ENCODE peak calls at places on chromosomes 5 and 9, in five cellular contexts. Z, E, V, I and C are unnamed samples.

GRCh38 chr5:65203746-65204145 is 278.0 kb downstream of the ADAMTS6 start:
- DNase-seq in E (peak), I (no peak), V (peak), Z (peak), C (no peak)

GRCh38 chr9:37966443-37967271 is 62.7 kb upstream of the SLC25A51 start:
- DNase-seq in V (no peak), Z (peak), E (no peak), I (no peak), C (no peak)

GRCh38 chr9:121353246-121353975 is 16.6 kb downstream of the STOM start:
- DNase-seq in I (no peak), V (no peak), Z (no peak), E (no peak), C (no peak)

GRCh38 chr9:37678789-37679273 is 28.1 kb downstream of the FRMPD1 start:
- DNase-seq in Z (no peak), E (no peak), I (no peak), V (no peak), C (no peak)

GRCh38 chr5:157709346-157709745 is 21.9 kb upstream of the THG1L start:
- DNase-seq in I (no peak), E (no peak), V (no peak), Z (no peak), C (no peak)

GRCh38 chr5:140806834-140807775 is at the start of gene PCDHA4:
- DNase-seq in Z (no peak), I (no peak), V (peak), E (peak), C (no peak)

GRCh38 chr9:93908591-93909241 is 46.4 kb downstream of the BARX1 start:
- DNase-seq in E (no peak), I (no peak), Z (no peak), V (no peak), C (no peak)

GRCh38 chr5:141420855-141421488 is at the start of gene PCDHGA11:
- DNase-seq in Z (peak), E (peak), I (no peak), V (peak), C (no peak)

GRCh38 chr9:114053246-114054005 is 24.7 kb downstream of the AMBP start:
- DNase-seq in I (no peak), Z (no peak), E (no peak), V (no peak), C (no peak)

GRCh38 chr9:35914307-35914807 is 5.1 kb downstream of the SPAAR start:
- DNase-seq in I (peak), Z (peak), E (peak), V (no peak), C (no peak)

GRCh38 chr5:37721447-37721871 is 118.4 kb downstream of the GDNF start:
- DNase-seq in Z (no peak), V (no peak), I (no peak), E (peak), C (no peak)

GRCh38 chr5:55507574-55507973 is 27.2 kb downstream of the PLPP1 start:
- DNase-seq in Z (no peak), E (no peak), V (no peak), I (no peak), C (no peak)

GRCh38 chr5:191036-191948 is at the start of gene LRRC14B:
- DNase-seq in V (no peak), I (peak), Z (no peak), E (no peak), C (no peak)

GRCh38 chr9:86594724-86595123 is 240.5 kb upstream of the TUT7 start:
- DNase-seq in Z (no peak), V (no peak), I (no peak), E (no peak), C (no peak)

GRCh38 chr9:68949271-68950000 is 64.5 kb downstream of the PRKACG start:
- DNase-seq in E (peak), I (no peak), V (peak), Z (peak), C (no peak)

GRCh38 chr9:98472216-98472615 is 216.8 kb upstream of the TBC1D2 start:
- DNase-seq in I (no peak), E (no peak), V (no peak), Z (peak), C (no peak)

GRCh38 chr9:79242489-79242888 is 329.3 kb upstream of the TLE4 start:
- DNase-seq in Z (no peak), I (no peak), E (no peak), V (no peak), C (no peak)

GRCh38 chr5:41856644-41857491 is 13.4 kb downstream of the OXCT1 start:
- DNase-seq in Z (peak), V (peak), E (peak), I (no peak), C (peak)

GRCh38 chr9:100525563-100525962 is 52.3 kb upstream of the CAVIN4 start:
- DNase-seq in V (no peak), I (no peak), E (no peak), Z (peak), C (no peak)

GRCh38 chr5:95711501-95712346 is 19.4 kb upstream of the RHOBTB3 start:
- DNase-seq in Z (no peak), I (no peak), E (no peak), V (no peak), C (no peak)

GRCh38 chr5:54186912-54187445 is 123.4 kb downstream of the ARL15 start:
- DNase-seq in E (no peak), I (no peak), V (no peak), Z (no peak), C (no peak)

GRCh38 chr5:20972419-20972925 is 984.5 kb upstream of the CDH18 start:
- DNase-seq in V (peak), I (peak), Z (peak), E (no peak), C (no peak)
- TF ChIP-seq CTCF in V (peak), I (no peak), Z (peak), E (no peak), C (no peak)

DNA sequence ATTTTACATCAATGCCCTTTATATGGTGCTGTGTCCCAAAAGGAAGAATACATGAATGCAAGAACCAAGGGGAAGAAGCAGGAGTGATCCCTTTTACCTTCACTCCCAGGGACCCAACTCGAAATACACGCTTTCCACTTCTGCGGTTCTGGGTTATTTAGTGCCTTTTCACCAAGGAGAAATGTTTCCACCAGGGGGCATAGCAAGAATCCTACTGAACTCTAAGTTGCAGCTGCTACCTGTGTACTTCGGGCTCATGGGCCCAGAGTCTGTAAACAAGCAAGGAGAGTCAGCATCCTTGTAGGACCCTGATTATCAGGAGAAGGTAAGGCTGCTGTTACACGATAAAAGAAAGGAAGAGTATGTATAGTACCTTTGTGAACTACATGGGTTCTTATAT is 45.7 kb downstream of the DPYSL3 start:
- DNase-seq in Z (peak), I (no peak), E (peak), V (peak), C (no peak)
- TF ChIP-seq CTCF in Z (peak), I (peak), E (peak), V (peak), C (peak)

GRCh38 chr5:69368458-69369368 is 607 bp downstream of the AK6 start:
- DNase-seq in Z (no peak), I (no peak), E (no peak), V (no peak), C (no peak)

GRCh38 chr5:69369369-69370121 is at the start of the genes AK6, RAD17 and TAF9:
- DNase-seq in I (peak), Z (peak), E (peak), V (peak), C (peak)

GRCh38 chr5:69364414-69364813 is 4.9 kb downstream of the AK6 start:
- DNase-seq in Z (peak), I (no peak), E (peak), V (no peak), C (no peak)

GRCh38 chr5:69364850-69365249 is 4.5 kb downstream of the AK6 start:
- DNase-seq in I (no peak), E (no peak), V (no peak), Z (no peak), C (no peak)

DNA sequence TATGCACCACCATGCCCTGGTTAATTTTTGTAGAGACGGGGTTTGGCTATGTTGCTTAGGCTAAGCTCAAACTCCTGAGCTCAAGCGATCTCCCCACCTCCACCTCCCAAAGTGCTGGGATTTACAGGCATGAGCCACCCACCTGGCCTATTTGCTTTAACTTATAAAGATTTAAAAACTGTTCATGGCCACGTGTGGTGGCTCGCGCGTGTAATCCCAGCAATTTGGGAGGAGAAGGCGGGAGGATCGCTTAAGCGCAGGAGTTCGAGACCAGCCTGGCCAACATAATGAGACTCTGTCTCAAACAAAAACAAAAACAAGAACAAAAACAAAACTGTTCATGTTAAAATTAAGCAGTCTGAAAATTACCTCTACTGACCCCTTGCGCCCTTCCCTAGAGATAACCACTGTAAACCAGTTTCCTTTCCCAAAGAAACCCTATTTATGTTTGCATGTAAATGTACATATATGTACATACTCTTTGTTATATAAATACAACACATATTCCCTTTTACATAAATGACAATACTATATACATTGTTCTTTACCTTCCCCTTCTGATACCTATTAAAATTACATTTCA is 1.5 kb downstream of the AK6 start:
- DNase-seq in E (no peak), I (no peak), Z (no peak), V (no peak), C (no peak)
- TF ChIP-seq CTCF in E (no peak), I (no peak), Z (no peak), V (no peak), C (no peak)

GRCh38 chr9:88987646-88988045 is 3.6 kb upstream of the S1PR3 start:
- DNase-seq in Z (no peak), E (no peak), V (no peak), I (no peak), C (no peak)

GRCh38 chr9:88991066-88992030 is at the start of gene S1PR3:
- DNase-seq in I (peak), E (peak), V (peak), Z (peak), C (peak)

GRCh38 chr9:88988796-88989641 is 2.2 kb upstream of the S1PR3 start:
- DNase-seq in Z (peak), E (peak), V (peak), I (no peak), C (no peak)

GRCh38 chr9:88990721-88991065 is 575 bp upstream of the S1PR3 start:
- DNase-seq in E (no peak), Z (no peak), I (no peak), V (no peak), C (peak)

GRCh38 chr9:88989961-88990570 is 1.2 kb upstream of the S1PR3 start:
- DNase-seq in E (no peak), Z (no peak), I (no peak), V (no peak), C (no peak)
- TF ChIP-seq CTCF in E (no peak), Z (no peak), I (no peak), V (no peak), C (no peak)